ENCODE peak calls at places on chromosomes 1 and 21, in eight cellular contexts. One of them, this sample, is unnamed.

GRCh38 chr1:1231400-1232223 is at the start of gene SDF4:
- DNase-seq in mesothelial cell of epicardium: peak; percentile 94
- DNase-seq in T-cell: peak; percentile 94
- DNase-seq in A172: peak; percentile 75
- DNase-seq in substantia nigra: peak; percentile 94
- DNase-seq in A549: peak; percentile 92
- DNase-seq in NCI-H1092: peak; percentile 89
- DNase-seq in AG09319: peak; percentile 92
- DNase-seq in this sample: peak; percentile 100

GRCh38 chr1:2544093-2544874 is 11.9 kb upstream of the TNFRSF14 start:
- DNase-seq in mesothelial cell of epicardium: no peak
- DNase-seq in T-cell: no peak
- DNase-seq in A172: no peak
- DNase-seq in substantia nigra: no peak
- DNase-seq in A549: no peak
- DNase-seq in NCI-H1092: no peak
- DNase-seq in AG09319: no peak
- DNase-seq in this sample: no peak

GRCh38 chr21:31354122-31354521 is 10.1 kb upstream of the TIAM1 start:
- DNase-seq in mesothelial cell of epicardium: no peak
- DNase-seq in T-cell: no peak
- DNase-seq in A172: no peak
- DNase-seq in substantia nigra: no peak
- DNase-seq in A549: no peak
- DNase-seq in NCI-H1092: no peak
- DNase-seq in AG09319: no peak
- DNase-seq in this sample: no peak

GRCh38 chr1:63794927-63795326 is 21.1 kb downstream of the ROR1 start:
- DNase-seq in mesothelial cell of epicardium: no peak
- DNase-seq in T-cell: no peak
- DNase-seq in A172: peak; percentile 91
- DNase-seq in substantia nigra: no peak
- DNase-seq in A549: no peak
- DNase-seq in NCI-H1092: no peak
- DNase-seq in AG09319: no peak
- DNase-seq in this sample: no peak

GRCh38 chr1:30742963-30743559 is 14.5 kb downstream of the LAPTM5 start:
- DNase-seq in mesothelial cell of epicardium: no peak
- DNase-seq in T-cell: no peak
- DNase-seq in A172: no peak
- DNase-seq in substantia nigra: no peak
- DNase-seq in A549: no peak
- DNase-seq in NCI-H1092: no peak
- DNase-seq in AG09319: no peak
- DNase-seq in this sample: no peak

GRCh38 chr1:43981135-43981491 is 2.1 kb downstream of the B4GALT2 start:
- DNase-seq in mesothelial cell of epicardium: no peak
- DNase-seq in T-cell: no peak
- DNase-seq in A172: no peak
- DNase-seq in substantia nigra: no peak
- DNase-seq in A549: no peak
- DNase-seq in NCI-H1092: no peak
- DNase-seq in AG09319: no peak
- DNase-seq in this sample: no peak

GRCh38 chr1:154529308-154529707 is 27.1 kb upstream of the SHE start:
- DNase-seq in mesothelial cell of epicardium: no peak
- DNase-seq in T-cell: no peak
- DNase-seq in A172: no peak
- DNase-seq in substantia nigra: no peak
- DNase-seq in A549: no peak
- DNase-seq in NCI-H1092: no peak
- DNase-seq in AG09319: no peak
- DNase-seq in this sample: no peak

GRCh38 chr21:31948681-31949080 is 75.9 kb downstream of the HUNK start:
- DNase-seq in mesothelial cell of epicardium: no peak
- DNase-seq in T-cell: no peak
- DNase-seq in A172: no peak
- DNase-seq in substantia nigra: no peak
- DNase-seq in A549: no peak
- DNase-seq in NCI-H1092: no peak
- DNase-seq in AG09319: no peak
- DNase-seq in this sample: no peak

GRCh38 chr1:9721606-9722377 is 70.3 kb downstream of the PIK3CD start:
- DNase-seq in mesothelial cell of epicardium: no peak
- DNase-seq in T-cell: peak; percentile 80
- DNase-seq in A172: no peak
- DNase-seq in substantia nigra: no peak
- DNase-seq in A549: peak; percentile 18
- DNase-seq in NCI-H1092: no peak
- DNase-seq in AG09319: no peak
- DNase-seq in this sample: peak; percentile 66

GRCh38 chr1:213122514-213122929 is 71.5 kb downstream of the RPS6KC1 start:
- DNase-seq in mesothelial cell of epicardium: no peak
- DNase-seq in T-cell: no peak
- DNase-seq in A172: peak; percentile 59
- DNase-seq in substantia nigra: no peak
- DNase-seq in A549: no peak
- DNase-seq in NCI-H1092: peak; percentile 13
- DNase-seq in AG09319: peak; percentile 14
- DNase-seq in this sample: no peak

GRCh38 chr1:95655321-95656020 is 421.5 kb downstream of the RWDD3 start:
- DNase-seq in mesothelial cell of epicardium: no peak
- DNase-seq in T-cell: no peak
- DNase-seq in A172: no peak
- DNase-seq in substantia nigra: no peak
- DNase-seq in A549: no peak
- DNase-seq in NCI-H1092: no peak
- DNase-seq in AG09319: no peak
- DNase-seq in this sample: no peak

GRCh38 chr1:113505357-113505756 is 115.0 kb downstream of the MAGI3 start:
- DNase-seq in mesothelial cell of epicardium: no peak
- DNase-seq in T-cell: no peak
- DNase-seq in A172: no peak
- DNase-seq in substantia nigra: no peak
- DNase-seq in A549: no peak
- DNase-seq in NCI-H1092: no peak
- DNase-seq in AG09319: no peak
- DNase-seq in this sample: no peak

GRCh38 chr1:36913523-36914060 is 120.7 kb downstream of the GRIK3 start:
- DNase-seq in mesothelial cell of epicardium: no peak
- DNase-seq in T-cell: no peak
- DNase-seq in A172: no peak
- DNase-seq in substantia nigra: no peak
- DNase-seq in A549: no peak
- DNase-seq in NCI-H1092: no peak
- DNase-seq in AG09319: no peak
- DNase-seq in this sample: no peak

GRCh38 chr1:229042482-229042881 is 228.4 kb upstream of the RAB4A start:
- DNase-seq in mesothelial cell of epicardium: no peak
- DNase-seq in T-cell: no peak
- DNase-seq in A172: no peak
- DNase-seq in substantia nigra: no peak
- DNase-seq in A549: no peak
- DNase-seq in NCI-H1092: no peak
- DNase-seq in AG09319: no peak
- DNase-seq in this sample: no peak

GRCh38 chr1:59686170-59686569 is 128.6 kb upstream of the HOOK1 start:
- DNase-seq in mesothelial cell of epicardium: no peak
- DNase-seq in T-cell: no peak
- DNase-seq in A172: no peak
- DNase-seq in substantia nigra: no peak
- DNase-seq in A549: no peak
- DNase-seq in NCI-H1092: peak; percentile 80
- DNase-seq in AG09319: no peak
- DNase-seq in this sample: no peak

GRCh38 chr1:155082941-155083541 is 4.4 kb downstream of the EFNA3 start:
- DNase-seq in mesothelial cell of epicardium: no peak
- DNase-seq in T-cell: no peak
- DNase-seq in A172: no peak
- DNase-seq in substantia nigra: no peak
- DNase-seq in A549: no peak
- DNase-seq in NCI-H1092: no peak
- DNase-seq in AG09319: no peak
- DNase-seq in this sample: no peak

GRCh38 chr1:16172964-16173446 is 17.1 kb upstream of the EPHA2 start:
- DNase-seq in mesothelial cell of epicardium: no peak
- DNase-seq in T-cell: no peak
- DNase-seq in A172: peak; percentile 86
- DNase-seq in substantia nigra: no peak
- DNase-seq in A549: no peak
- DNase-seq in NCI-H1092: no peak
- DNase-seq in AG09319: no peak
- DNase-seq in this sample: no peak

GRCh38 chr1:111603979-111604378 is 15.6 kb upstream of the RAP1A start:
- DNase-seq in mesothelial cell of epicardium: no peak
- DNase-seq in T-cell: peak; percentile 78
- DNase-seq in A172: no peak
- DNase-seq in substantia nigra: no peak
- DNase-seq in A549: no peak
- DNase-seq in NCI-H1092: no peak
- DNase-seq in AG09319: no peak
- DNase-seq in this sample: no peak

GRCh38 chr21:45482899-45483821 is 59.1 kb downstream of the SLC19A1 start:
- DNase-seq in mesothelial cell of epicardium: no peak
- DNase-seq in T-cell: peak; percentile 36
- DNase-seq in A172: no peak
- DNase-seq in substantia nigra: no peak
- DNase-seq in A549: no peak
- DNase-seq in NCI-H1092: no peak
- DNase-seq in AG09319: no peak
- DNase-seq in this sample: no peak

GRCh38 chr1:94804442-94804837 is 15.7 kb upstream of the SLC44A3 start:
- DNase-seq in mesothelial cell of epicardium: no peak
- DNase-seq in T-cell: no peak
- DNase-seq in A172: no peak
- DNase-seq in substantia nigra: no peak
- DNase-seq in A549: no peak
- DNase-seq in NCI-H1092: no peak
- DNase-seq in AG09319: no peak
- DNase-seq in this sample: no peak

GRCh38 chr1:105793541-105794146 is 1262.8 kb upstream of the PRMT6 start:
- DNase-seq in mesothelial cell of epicardium: no peak
- DNase-seq in T-cell: no peak
- DNase-seq in A172: peak; percentile 6
- DNase-seq in substantia nigra: no peak
- DNase-seq in A549: no peak
- DNase-seq in NCI-H1092: peak; percentile 26
- DNase-seq in AG09319: no peak
- DNase-seq in this sample: no peak

GRCh38 chr1:1160281-1160930 is 13.3 kb upstream of the TTLL10 start:
- DNase-seq in mesothelial cell of epicardium: no peak
- DNase-seq in T-cell: no peak
- DNase-seq in A172: no peak
- DNase-seq in substantia nigra: no peak
- DNase-seq in A549: no peak
- DNase-seq in NCI-H1092: no peak
- DNase-seq in AG09319: no peak
- DNase-seq in this sample: no peak

GRCh38 chr21:16194851-16195251 is 465.1 kb downstream of the USP25 start:
- DNase-seq in mesothelial cell of epicardium: no peak
- DNase-seq in T-cell: no peak
- DNase-seq in A172: peak; percentile 38
- DNase-seq in substantia nigra: no peak
- DNase-seq in A549: no peak
- DNase-seq in NCI-H1092: no peak
- DNase-seq in AG09319: no peak
- DNase-seq in this sample: no peak

GRCh38 chr1:1084028-1084371 is 9.9 kb upstream of the RNF223 start:
- DNase-seq in mesothelial cell of epicardium: no peak
- DNase-seq in T-cell: no peak
- DNase-seq in A172: no peak
- DNase-seq in substantia nigra: no peak
- DNase-seq in A549: no peak
- DNase-seq in NCI-H1092: no peak
- DNase-seq in AG09319: no peak
- DNase-seq in this sample: peak; percentile 28

This sample was measured in GM12892.